ENCODE peak calls at places on chromosome 3, in ten cellular contexts. T is thoracic aorta; U is AG08395; A is stimulated activated naive CD4-positive, alpha-beta T cell; Z is posterior vena cava; E is SW480; C is COR-L47; I is NCI-H1436; G is A172; L is H54. K is an unnamed sample.

GRCh38 chr3:138995706-138996105 is 10.4 kb downstream of the PRR23A start:
- DNase-seq in C (no peak), T (no peak), G (no peak), L (no peak), Z (no peak), U (no peak), I (no peak), E (no peak), A (no peak), K (no peak)

GRCh38 chr3:45232531-45232930 is 6.4 kb upstream of the TMEM158 start:
- DNase-seq in E (no peak), T (no peak), Z (no peak), C (no peak), I (no peak), U (peak), L (no peak), G (no peak), A (no peak), K (no peak)

GRCh38 chr3:133487920-133488540 is 85.5 kb upstream of the CDV3 start:
- DNase-seq in A (peak), L (no peak), Z (no peak), U (peak), E (no peak), G (no peak), C (no peak), I (no peak), T (no peak), K (peak)

GRCh38 chr3:126512026-126512425 is 5.5 kb downstream of the UROC1 start:
- DNase-seq in E (peak), A (no peak), L (no peak), T (no peak), G (peak), C (no peak), U (no peak), I (no peak), Z (peak), K (no peak)

GRCh38 chr3:119647843-119648575 is 12.4 kb downstream of the POPDC2 start:
- DNase-seq in C (no peak), G (no peak), L (no peak), Z (peak), E (no peak), I (no peak), T (no peak), A (no peak), U (peak), K (no peak)

GRCh38 chr3:43531835-43532234 is 90.0 kb downstream of the ANO10 start:
- DNase-seq in C (no peak), I (no peak), T (no peak), U (peak), Z (no peak), G (peak), A (no peak), E (no peak), L (peak), K (no peak)

GRCh38 chr3:141406265-141406664 is 38.0 kb downstream of the ZBTB38 start:
- DNase-seq in T (no peak), L (no peak), A (no peak), G (no peak), Z (no peak), C (no peak), I (no peak), U (no peak), E (no peak), K (no peak)

GRCh38 chr3:9099711-9100110 is 136.4 kb upstream of the RAD18 start:
- DNase-seq in U (no peak), C (no peak), L (no peak), Z (no peak), A (no peak), T (no peak), G (no peak), E (no peak), I (no peak), K (no peak)

GRCh38 chr3:31343075-31343474 is 189.7 kb upstream of the STT3B start:
- DNase-seq in T (no peak), L (no peak), A (no peak), G (no peak), Z (no peak), E (no peak), U (peak), C (no peak), I (no peak), K (no peak)

GRCh38 chr3:54970895-54971294 is 43.0 kb upstream of the LRTM1 start:
- DNase-seq in E (no peak), L (no peak), Z (no peak), T (no peak), A (no peak), U (peak), C (no peak), I (no peak), G (peak), K (no peak)

GRCh38 chr3:109973733-109974132 is 636.4 kb upstream of the DPPA4 start:
- DNase-seq in A (no peak), U (peak), L (no peak), Z (no peak), E (no peak), C (no peak), T (no peak), I (no peak), G (peak), K (no peak)

GRCh38 chr3:161150001-161150525 is 44.9 kb upstream of the B3GALNT1 start:
- DNase-seq in L (no peak), T (no peak), U (no peak), A (no peak), E (no peak), I (no peak), Z (no peak), C (no peak), G (no peak), K (no peak)

GRCh38 chr3:20574746-20575145 is 388.7 kb upstream of the SGO1 start:
- DNase-seq in U (peak), E (no peak), C (no peak), Z (no peak), T (no peak), A (no peak), I (no peak), L (peak), G (peak), K (no peak)

GRCh38 chr3:138062626-138063025 is 52.7 kb downstream of the CLDN18 start:
- DNase-seq in T (no peak), L (no peak), G (no peak), A (no peak), I (no peak), E (no peak), Z (no peak), C (no peak), U (peak), K (no peak)

GRCh38 chr3:19960670-19961069 is 13.8 kb downstream of the RAB5A start:
- DNase-seq in G (no peak), I (no peak), Z (no peak), U (no peak), C (no peak), T (no peak), E (no peak), A (no peak), L (no peak), K (no peak)

GRCh38 chr3:124461838-124462632 is 268.2 kb upstream of the UMPS start:
- DNase-seq in C (no peak), I (no peak), Z (no peak), U (no peak), L (no peak), T (no peak), E (no peak), A (no peak), G (no peak), K (no peak)

GRCh38 chr3:71109241-71109976 is 474.1 kb downstream of the FOXP1 start:
- DNase-seq in L (no peak), U (peak), E (no peak), T (no peak), A (no peak), Z (no peak), G (peak), C (no peak), I (no peak), K (no peak)

GRCh38 chr3:179279837-179280236 is 28.9 kb upstream of the KCNMB3 start:
- DNase-seq in L (no peak), Z (no peak), A (no peak), U (no peak), I (no peak), E (no peak), C (no peak), G (no peak), T (no peak), K (no peak)

GRCh38 chr3:108662141-108662738 is 72.7 kb downstream of the DZIP3 start:
- DNase-seq in E (peak), C (peak), I (peak), T (no peak), A (peak), L (peak), G (peak), U (peak), Z (no peak), K (peak)

GRCh38 chr3:186519021-186519658 is 25.0 kb downstream of the CRYGS start:
- DNase-seq in E (no peak), C (no peak), U (no peak), A (peak), T (no peak), G (no peak), L (no peak), I (no peak), Z (no peak), K (no peak)